ENCODE peak calls at places on chromosomes 2 and 18, in four cellular contexts. Q is sigmoid colon, U is astrocyte of the spinal cord, L is mesothelial cell of epicardium. C is an unnamed sample.

GRCh38 chr2:133434962-133435668 is 133.1 kb downstream of the NCKAP5 start:
- DNase-seq in Q (no peak), U (peak), L (no peak), C (no peak)

GRCh38 chr18:3118195-3119010 is 101.4 kb downstream of the MYOM1 start:
- DNase-seq in Q (no peak), L (no peak), U (no peak), C (no peak)

GRCh38 chr2:9112079-9112721 is 94.4 kb upstream of the ASAP2 start:
- DNase-seq in Q (peak), L (no peak), U (peak), C (no peak)

GRCh38 chr18:24982831-24983230 is 369.1 kb downstream of the ZNF521 start:
- DNase-seq in Q (no peak), L (no peak), U (no peak), C (no peak)

GRCh38 chr2:165563468-165564225 is 94.1 kb downstream of the CSRNP3 start:
- DNase-seq in L (no peak), Q (no peak), U (no peak), C (no peak)

GRCh38 chr2:218360453-218360852 is 3.8 kb downstream of the CATIP start:
- DNase-seq in L (no peak), U (no peak), Q (no peak), C (no peak)

GRCh38 chr2:238999290-238999741 is 151.4 kb downstream of the TWIST2 start:
- DNase-seq in L (no peak), Q (peak), U (no peak), C (no peak)

GRCh38 chr2:121527009-121527682 is 3.5 kb upstream of the RNU4ATAC start:
- DNase-seq in U (no peak), L (no peak), Q (no peak), C (no peak)

GRCh38 chr2:238139141-238139840 is 823 bp downstream of the KLHL30 start:
- DNase-seq in Q (no peak), U (no peak), L (no peak), C (no peak)

GRCh38 chr2:224819075-224819474 is 102.9 kb upstream of the CCDC195 start:
- DNase-seq in L (no peak), Q (no peak), U (peak), C (no peak)

GRCh38 chr2:232611559-232612218 is 21.7 kb upstream of the EFHD1 start:
- DNase-seq in Q (no peak), U (peak), L (no peak), C (peak)

GRCh38 chr2:126811101-126811500 is 87.6 kb upstream of the TEX51 start:
- DNase-seq in Q (no peak), L (no peak), U (no peak), C (no peak)

GRCh38 chr18:73456643-73457042 is 588.9 kb upstream of the NETO1 start:
- DNase-seq in Q (no peak), L (no peak), U (no peak), C (no peak)

GRCh38 chr2:230798769-230799399 is 65.9 kb upstream of the ITM2C start:
- DNase-seq in L (no peak), Q (no peak), U (peak), C (no peak)

GRCh38 chr2:54931473-54931872 is 118.8 kb downstream of the RTN4 start:
- DNase-seq in U (no peak), Q (no peak), L (no peak), C (no peak)

GRCh38 chr2:65349863-65350262 is 82.5 kb downstream of the SPRED2 start:
- DNase-seq in Q (peak), U (peak), L (peak), C (no peak)

GRCh38 chr2:65351234-65351947 is 81.0 kb downstream of the SPRED2 start:
- DNase-seq in U (no peak), L (no peak), Q (no peak), C (no peak)

GRCh38 chr2:65353046-65353445 is 79.4 kb downstream of the SPRED2 start:
- DNase-seq in Q (no peak), L (no peak), U (no peak), C (no peak)

GRCh38 chr2:65351948-65352595 is 80.3 kb downstream of the SPRED2 start:
- DNase-seq in U (no peak), Q (no peak), L (no peak), C (no peak)

DNA sequence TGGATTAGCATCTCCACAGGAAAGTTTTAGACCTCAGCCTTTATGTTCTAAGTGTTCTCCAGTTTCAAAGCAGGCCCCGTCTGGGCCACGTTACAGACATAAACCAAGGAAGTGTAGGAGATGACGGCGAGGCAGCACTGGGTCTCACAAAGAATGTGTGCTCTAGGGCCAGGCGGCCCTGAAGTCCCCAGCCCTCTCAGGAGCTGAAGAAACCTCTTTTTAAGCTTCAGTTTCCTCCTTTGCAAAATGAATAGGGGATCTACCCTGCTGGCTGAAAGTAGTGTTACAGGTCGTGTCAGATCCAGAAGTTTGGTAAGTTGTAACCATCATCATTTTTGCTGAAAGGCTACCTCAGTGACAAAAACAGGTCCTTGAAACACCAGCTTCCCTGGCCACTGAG is 81.7 kb downstream of the SPRED2 start:
- DNase-seq in Q (no peak), U (no peak), L (no peak), C (no peak)
- TF ChIP-seq CTCF in Q (peak), U (peak), L (peak), C (peak)

GRCh38 chr2:200127852-200128251 is 172.5 kb downstream of the MAIP1 start:
- DNase-seq in Q (no peak), U (peak), L (no peak), C (no peak)
- TF ChIP-seq CTCF in Q (no peak), U (peak), L (no peak), C (peak)

DNA sequence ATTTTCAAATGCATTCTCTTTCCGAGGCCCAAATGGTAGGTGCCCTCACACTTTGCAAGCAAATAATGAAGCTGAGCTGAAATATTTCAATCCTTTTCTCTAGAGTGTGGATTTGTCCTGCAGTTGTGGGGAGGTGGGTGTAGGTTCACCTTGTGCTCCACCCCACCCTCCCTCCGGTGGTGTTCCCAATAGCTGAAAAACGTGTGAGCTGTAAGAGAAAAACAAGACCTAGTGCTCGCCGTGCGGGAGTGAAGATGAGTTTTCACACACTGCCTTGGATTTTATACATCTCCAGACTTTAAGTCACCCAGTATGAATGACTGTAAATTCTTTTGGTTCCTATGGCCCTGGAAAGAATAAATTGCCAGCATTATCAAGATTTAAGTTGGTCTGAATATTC is 2.0 kb upstream of the SOX11 start:
- DNase-seq in U (peak), Q (no peak), L (no peak), C (no peak)
- TF ChIP-seq CTCF in U (no peak), Q (no peak), L (no peak), C (no peak)

GRCh38 chr2:207692206-207693065 is 19.0 kb upstream of the CCNYL1 start:
- DNase-seq in U (no peak), Q (no peak), L (no peak), C (no peak)
- TF ChIP-seq CTCF in U (peak), Q (peak), L (no peak), C (peak)